ENCODE peak calls at places on chromosomes 16 and 17, in four cellular contexts. U is H1, N is K562, T is GM12892. Q is an unnamed sample.
A peak's percentile ranks its signal among the peaks of the same experiment; 100 is the strongest.

GRCh38 chr17:78623541-78623940 is 46.3 kb upstream of the DNAH17 start:
- DNase-seq in U (no peak), N (no peak), T (no peak), Q (no peak)

GRCh38 chr17:7222972-7223292 is 3.2 kb downstream of the ACADVL start:
- DNase-seq in U (no peak), N (no peak), T (no peak), Q (no peak)

GRCh38 chr16:87538594-87538993 is 45.8 kb upstream of the ZCCHC14 start:
- DNase-seq in U (no peak), N (no peak), T (no peak), Q (no peak)

GRCh38 chr16:8182761-8183160 is 407.6 kb downstream of the TMEM114 start:
- DNase-seq in U (no peak), N (peak; percentile 94), T (no peak), Q (no peak)

GRCh38 chr16:82016268-82016667 is 5.0 kb upstream of the SDR42E1 start:
- DNase-seq in U (no peak), N (peak; percentile 42), T (no peak), Q (no peak)

GRCh38 chr16:6684076-6684673 is 648.5 kb upstream of the RBFOX1 start:
- DNase-seq in U (peak; percentile 66), N (peak; percentile 12), T (no peak), Q (peak; percentile 7)

GRCh38 chr16:58118801-58119508 is 10.2 kb downstream of the CFAP20 start:
- DNase-seq in U (no peak), N (no peak), T (no peak), Q (no peak)

GRCh38 chr17:63919311-63919723 is 678 bp upstream of the GH1 start:
- DNase-seq in U (peak; percentile 85), N (peak; percentile 78), T (peak; percentile 85), Q (peak; percentile 69)

GRCh38 chr16:89723279-89724250 is 2.2 kb downstream of the ZNF276 start:
- DNase-seq in U (no peak), N (no peak), T (no peak), Q (no peak)

GRCh38 chr16:49456763-49457162 is 83.2 kb downstream of the C16orf78 start:
- DNase-seq in U (peak; percentile 33), N (no peak), T (no peak), Q (no peak)

GRCh38 chr17:69405096-69405495 is 9.4 kb upstream of the MAP2K6 start:
- DNase-seq in U (no peak), N (no peak), T (no peak), Q (no peak)

GRCh38 chr16:48384305-48384981 is 770 bp downstream of the SIAH1 start:
- DNase-seq in U (peak; percentile 67), N (no peak), T (peak; percentile 41), Q (peak; percentile 58)

GRCh38 chr16:89828199-89828869 is at the start of gene SPIRE2:
- DNase-seq in U (peak; percentile 88), N (peak; percentile 90), T (peak; percentile 62), Q (peak; percentile 78)

GRCh38 chr17:62592305-62593099 is 35.0 kb upstream of the MRC2 start:
- DNase-seq in U (no peak), N (no peak), T (no peak), Q (no peak)

GRCh38 chr17:82800885-82801284 is 38.9 kb downstream of the ZNF750 start:
- DNase-seq in U (no peak), N (no peak), T (no peak), Q (no peak)

DNA sequence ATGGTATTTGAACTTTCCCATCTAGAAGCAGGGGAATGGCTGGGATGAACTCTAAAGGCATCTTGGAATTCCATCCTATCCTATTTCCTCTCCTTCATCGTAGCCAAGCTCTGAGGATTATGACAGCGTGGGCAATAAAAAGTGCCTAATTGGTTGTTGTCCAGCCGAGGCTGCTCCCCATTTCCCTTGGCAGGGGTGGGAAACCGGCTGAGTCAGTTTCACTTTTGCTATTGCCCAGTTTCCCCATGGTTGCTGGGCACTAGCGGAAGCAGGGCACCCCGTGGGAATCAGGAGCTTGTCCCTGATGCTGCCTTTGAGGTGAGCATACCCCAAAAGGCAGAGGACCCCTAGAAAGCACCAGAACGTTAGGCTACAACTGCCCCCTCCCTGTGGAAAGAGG is 13.8 kb upstream of the SP2 start:
- DNase-seq in U (no peak), N (no peak), T (no peak), Q (no peak)
- TF ChIP-seq TAF1 in U (no peak), N (no peak), T (no peak), Q (no peak)

GRCh38 chr17:47821424-47822379 is at the start of gene OSBPL7:
- DNase-seq in U (peak; percentile 79), N (peak; percentile 88), T (peak; percentile 88), Q (peak; percentile 91)
- TF ChIP-seq POLR2A in U (no peak), N (peak; percentile 80), T (peak; percentile 81), Q (peak; percentile 76)

DNA sequence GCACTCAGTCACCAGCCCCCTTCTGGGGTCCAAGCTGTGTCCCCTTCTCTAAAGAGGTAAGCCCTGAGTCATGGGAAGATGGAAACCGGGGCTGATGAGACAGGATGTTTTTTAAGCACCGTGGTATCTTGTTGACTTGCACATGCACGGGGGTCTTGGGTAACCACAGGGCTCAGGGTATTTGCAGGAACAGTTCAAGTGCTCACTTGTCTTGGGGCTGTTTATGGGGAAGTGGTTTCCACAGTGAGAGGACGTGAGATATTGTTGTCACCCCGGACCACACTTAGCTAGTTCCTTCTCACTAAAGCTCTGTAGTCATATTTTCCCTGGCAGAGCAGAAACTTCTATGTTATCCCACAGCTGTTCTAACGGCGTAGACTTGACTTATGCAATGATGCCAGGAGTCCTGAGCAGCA is 7.7 kb downstream of the CCL3L1 start:
- DNase-seq in U (no peak), N (no peak), T (no peak), Q (no peak)
- TF ChIP-seq TAF1 in U (no peak), N (no peak), T (no peak), Q (no peak)

DNA sequence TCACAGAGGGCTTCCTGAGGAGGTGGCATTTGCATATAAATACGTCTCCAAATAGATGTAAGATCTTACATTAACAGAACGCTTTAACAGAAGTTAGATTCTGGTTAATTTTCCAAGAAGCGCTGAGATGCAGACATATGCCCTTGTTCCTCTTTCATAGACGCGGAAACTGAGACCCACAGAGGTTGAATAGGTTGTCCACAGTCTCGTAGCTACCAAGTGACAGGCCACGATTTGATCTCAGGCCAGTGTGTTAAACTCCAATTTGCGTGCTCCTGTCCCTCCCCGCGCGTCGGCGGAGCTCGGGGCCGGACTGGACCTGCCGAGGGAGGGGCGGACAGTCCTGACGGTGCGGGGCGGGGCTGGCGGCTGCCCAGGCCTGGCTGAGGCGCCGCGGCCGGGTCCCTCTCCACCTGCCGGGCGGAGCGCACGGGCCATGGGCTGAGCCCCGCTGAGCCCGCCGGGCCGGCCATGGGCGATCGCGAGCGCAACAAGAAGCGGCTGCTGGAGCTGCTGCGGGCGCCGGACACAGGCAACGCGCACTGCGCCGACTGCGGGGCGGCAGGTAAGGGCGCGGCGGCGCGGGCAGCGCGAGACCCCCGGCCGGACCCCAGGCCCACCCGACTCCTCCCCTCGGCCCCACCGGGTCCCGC is at the start of gene ADAP2:
- DNase-seq in U (peak; percentile 70), N (peak; percentile 69), T (peak; percentile 45), Q (peak; percentile 51)
- TF ChIP-seq POLR2A in U (no peak), N (no peak), T (no peak), Q (no peak)

DNA sequence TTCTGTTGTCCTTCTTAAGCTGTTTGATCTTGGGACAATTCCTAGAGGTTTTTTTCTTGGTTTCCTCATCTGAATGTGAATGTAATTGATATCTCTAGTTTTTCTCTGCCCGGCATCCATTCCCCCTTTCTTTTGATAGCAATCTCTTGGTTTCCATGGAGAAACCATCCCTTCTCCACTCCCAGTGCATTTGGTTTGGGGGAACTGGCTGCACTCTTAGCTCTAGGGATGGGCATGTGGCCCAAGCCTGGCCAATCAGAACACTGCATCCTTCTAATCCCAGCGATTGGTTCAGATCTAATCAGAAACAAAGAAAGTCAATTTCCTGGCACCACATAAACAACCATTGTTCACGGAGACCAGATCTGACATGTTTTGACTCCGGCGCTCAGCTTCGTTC is 45.1 kb downstream of the IRX3 start:
- DNase-seq in U (no peak), N (no peak), T (no peak), Q (no peak)
- TF ChIP-seq TAF1 in U (no peak), N (no peak), T (no peak), Q (no peak)

Q was measured in GM12891.